ENCODE peak calls at places on chromosomes 1 and 21, in eight cellular contexts. K is lower lobe of right lung, F is endodermal cell, S is upper lobe of left lung, Z is PC-3, T is adrenal gland, V is fibroblast of lung, O is left ventricle myocardium inferior. Q is an unnamed sample. For H3K36me3 and H3K4me1, the result is how much of the 10 kb centered on the place peaks cover.

GRCh38 chr1:38222906-38223305 is 176.3 kb upstream of the POU3F1 start:
- DNase-seq in K (no peak), F (no peak), S (no peak), Z (no peak), T (no peak), V (no peak), O (no peak), Q (no peak)

GRCh38 chr1:214861615-214862014 is 220.9 kb upstream of the KCNK2 start:
- DNase-seq in K (no peak), F (no peak), S (no peak), Z (peak), T (no peak), V (no peak), O (no peak), Q (no peak)

GRCh38 chr1:4671828-4672227 is 17.4 kb downstream of the AJAP1 start:
- DNase-seq in K (no peak), F (no peak), S (peak), Z (no peak), T (no peak), V (no peak), O (no peak), Q (no peak)

GRCh38 chr1:152227310-152227928 is 3.4 kb upstream of the HRNR start:
- DNase-seq in K (no peak), F (no peak), S (no peak), Z (peak), T (no peak), V (peak), O (no peak), Q (no peak)

GRCh38 chr21:25791321-25791720 is 56.5 kb downstream of the GABPA start:
- DNase-seq in K (no peak), F (no peak), S (no peak), Z (peak), T (no peak), V (no peak), O (no peak), Q (no peak)

GRCh38 chr21:39116761-39117425 is 66.4 kb downstream of the PSMG1 start:
- DNase-seq in K (no peak), F (no peak), S (peak), Z (no peak), T (no peak), V (no peak), O (no peak), Q (no peak)

GRCh38 chr1:53401815-53402745 is 57.1 kb upstream of the DMRTB1 start:
- DNase-seq in K (no peak), F (peak), S (no peak), Z (no peak), T (no peak), V (no peak), O (no peak), Q (peak)

GRCh38 chr1:110361856-110362255 is 22.7 kb downstream of the RBM15 start:
- DNase-seq in K (no peak), F (no peak), S (no peak), Z (no peak), T (no peak), V (no peak), O (no peak), Q (no peak)

GRCh38 chr1:20753589-20753988 is 21.1 kb upstream of the SH2D5 start:
- DNase-seq in K (no peak), F (no peak), S (no peak), Z (peak), T (no peak), V (peak), O (no peak), Q (no peak)

GRCh38 chr21:43644609-43645008 is 14.7 kb downstream of the HSF2BP start:
- DNase-seq in K (no peak), F (no peak), S (no peak), Z (peak), T (peak), V (peak), O (no peak), Q (no peak)

GRCh38 chr21:45449658-45450502 is 44.9 kb downstream of the COL18A1 start:
- DNase-seq in K (no peak), F (no peak), S (peak), Z (no peak), T (no peak), V (no peak), O (peak), Q (no peak)

GRCh38 chr21:34344058-34344425 is 19.8 kb upstream of the KCNE2 start:
- DNase-seq in K (no peak), F (no peak), S (no peak), Z (no peak), T (no peak), V (no peak), O (no peak), Q (no peak)

GRCh38 chr1:235996048-235996785 is 68.7 kb downstream of the NID1 start:
- DNase-seq in K (no peak), F (no peak), S (no peak), Z (no peak), T (no peak), V (no peak), O (no peak), Q (no peak)

GRCh38 chr1:59026472-59026948 is 242.7 kb upstream of the JUN start:
- DNase-seq in K (no peak), F (no peak), S (no peak), Z (peak), T (no peak), V (peak), O (no peak), Q (no peak)

GRCh38 chr1:115906627-115907026 is 65.7 kb upstream of the NHLH2 start:
- DNase-seq in K (no peak), F (no peak), S (no peak), Z (peak), T (no peak), V (no peak), O (no peak), Q (no peak)

GRCh38 chr1:1599919-1600860 is at the start of gene FNDC10:
- DNase-seq in K (peak), F (peak), S (peak), Z (no peak), T (peak), V (no peak), O (no peak), Q (no peak)

GRCh38 chr1:41448831-41449230 is 35.7 kb downstream of the EDN2 start:
- DNase-seq in K (no peak), F (no peak), S (no peak), Z (no peak), T (no peak), V (no peak), O (no peak), Q (no peak)

GRCh38 chr1:66642992-66643391 is 109.0 kb downstream of the SGIP1 start:
- DNase-seq in K (no peak), F (no peak), S (no peak), Z (no peak), T (no peak), V (no peak), O (no peak), Q (no peak)

DNA sequence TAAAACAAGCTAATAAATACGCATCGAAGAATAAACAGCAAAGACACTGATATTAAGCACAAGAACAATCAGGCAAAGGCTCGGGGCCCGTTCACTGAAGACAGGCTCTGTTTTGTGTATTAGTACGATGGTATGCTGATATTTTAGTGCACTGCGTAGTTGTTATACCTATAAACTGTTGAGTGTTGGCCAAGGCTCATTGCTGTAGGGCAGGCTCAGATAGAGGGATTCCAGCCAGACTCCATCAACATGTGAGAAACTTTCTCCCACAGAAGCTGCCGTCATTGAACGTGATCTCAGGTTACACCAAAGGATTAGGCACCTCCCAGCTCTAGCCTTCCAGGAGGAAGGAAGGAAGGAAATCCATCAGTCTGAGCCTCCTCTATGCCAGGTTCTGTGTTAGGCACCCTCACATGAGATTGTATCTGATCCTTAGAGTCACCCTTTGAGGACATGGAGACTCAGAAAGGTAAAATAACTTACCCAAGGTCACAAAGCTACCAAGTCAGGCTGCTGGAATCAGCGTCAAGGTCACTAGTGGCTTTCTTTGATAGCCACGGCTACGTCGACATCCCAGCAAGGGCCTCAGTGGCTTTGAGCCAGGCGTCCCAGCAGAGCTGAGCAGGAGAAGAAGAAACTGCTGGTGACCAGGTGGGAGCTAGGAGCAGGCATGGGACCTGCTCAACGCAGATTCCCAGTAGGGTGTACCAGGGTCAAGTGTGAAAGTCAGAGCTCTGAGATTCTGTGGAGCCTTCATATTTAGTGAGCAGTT is 14.8 kb downstream of the BCAR3 start:
- DNase-seq in K (no peak), F (peak), S (no peak), Z (peak), T (peak), V (peak), O (no peak), Q (no peak)
- H3K36me3 ChIP-seq in K (under half), F (half or more), S (under half), Z (half or more), T (under half), V (under half), O (under half), Q (under half)

GRCh38 chr1:182332256-182332655 is 59.3 kb downstream of the GLUL start:
- DNase-seq in K (no peak), F (no peak), S (no peak), Z (no peak), T (no peak), V (no peak), O (no peak), Q (no peak)

GRCh38 chr1:182329471-182329870 is 62.1 kb downstream of the GLUL start:
- DNase-seq in K (no peak), F (no peak), S (no peak), Z (no peak), T (no peak), V (no peak), O (no peak), Q (no peak)

GRCh38 chr1:182331412-182331811 is 60.2 kb downstream of the GLUL start:
- DNase-seq in K (no peak), F (no peak), S (no peak), Z (no peak), T (no peak), V (no peak), O (no peak), Q (no peak)

GRCh38 chr1:182328591-182328990 is 63.0 kb downstream of the GLUL start:
- DNase-seq in K (no peak), F (no peak), S (peak), Z (no peak), T (no peak), V (no peak), O (no peak), Q (no peak)

DNA sequence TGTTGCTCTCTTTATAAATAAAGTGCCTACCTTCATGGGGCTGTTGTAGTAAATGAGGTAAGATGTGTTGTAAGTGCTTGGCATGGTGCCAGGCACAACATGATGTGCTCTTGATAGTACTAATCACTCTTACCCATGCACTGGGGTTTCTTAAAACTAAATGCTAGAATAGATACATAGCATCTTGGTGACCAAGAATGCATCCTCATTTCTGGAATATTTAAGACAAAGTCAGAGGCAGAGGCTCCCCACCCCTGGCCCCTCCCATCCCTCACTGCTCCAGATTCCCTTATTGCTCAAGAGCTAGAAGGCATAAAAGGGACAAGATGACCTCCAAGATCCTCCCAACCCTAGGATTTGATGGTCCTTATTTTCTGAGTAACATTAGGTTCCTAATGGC is 61.3 kb downstream of the GLUL start:
- DNase-seq in K (no peak), F (no peak), S (no peak), Z (no peak), T (peak), V (peak), O (no peak), Q (no peak)
- H3K4me1 ChIP-seq in K (under half), F (under half), S (under half), Z (under half), T (under half), V (under half), O (under half), Q (under half)

GRCh38 chr1:31949862-31950261 is 11.7 kb upstream of the PTP4A2 start:
- DNase-seq in K (no peak), F (no peak), S (no peak), Z (no peak), T (no peak), V (no peak), O (no peak), Q (no peak)

GRCh38 chr1:31939484-31940329 is 1.5 kb upstream of the PTP4A2 start:
- DNase-seq in K (peak), F (peak), S (no peak), Z (peak), T (peak), V (peak), O (no peak), Q (peak)

GRCh38 chr1:31943546-31944184 is 5.5 kb upstream of the PTP4A2 start:
- DNase-seq in K (no peak), F (no peak), S (no peak), Z (no peak), T (no peak), V (no peak), O (no peak), Q (no peak)

GRCh38 chr1:31944205-31945089 is 6.3 kb upstream of the PTP4A2 start:
- DNase-seq in K (peak), F (peak), S (peak), Z (peak), T (peak), V (peak), O (peak), Q (peak)
- H3K4me3 ChIP-seq in K (peak), F (peak), S (peak), Z (no peak), T (no peak), V (peak), O (peak), Q (peak)

DNA sequence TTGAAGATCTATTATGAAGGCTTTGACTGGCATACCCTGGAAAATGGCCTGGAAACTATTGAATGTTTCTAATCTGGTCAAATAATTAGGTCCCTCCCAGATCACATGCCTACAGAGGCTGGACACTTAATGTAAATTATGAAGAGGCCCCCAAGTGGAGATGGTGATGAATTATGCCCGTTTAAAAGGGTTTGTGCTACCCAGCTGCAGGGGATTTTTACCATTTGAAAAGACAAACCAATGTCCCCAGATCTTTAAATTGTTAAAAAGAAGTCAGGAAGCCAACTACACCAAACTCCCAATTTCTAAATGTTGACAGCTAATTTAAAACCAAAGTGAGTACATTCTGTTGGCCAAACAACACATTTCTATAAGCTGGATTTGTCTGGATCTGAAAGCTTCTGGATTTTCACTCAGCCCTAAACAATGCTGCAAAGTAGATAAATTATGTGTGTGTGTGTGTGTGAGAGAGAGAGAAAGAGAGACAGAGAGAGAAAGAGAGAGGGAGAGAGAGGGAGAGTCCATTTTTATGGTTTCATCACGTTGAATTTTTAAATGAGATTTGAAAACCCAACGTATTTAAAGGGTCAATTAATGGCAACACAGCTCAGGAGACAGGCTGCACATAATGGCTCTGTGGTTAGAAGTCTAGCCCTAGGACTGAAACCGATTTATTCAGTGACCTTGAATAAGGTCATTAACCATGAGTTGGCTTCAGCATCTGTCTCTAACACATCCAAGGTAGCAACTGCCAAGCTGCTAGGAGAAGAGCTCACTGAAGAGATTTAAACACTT is 35.5 kb upstream of the FMN2 start:
- DNase-seq in K (no peak), F (no peak), S (no peak), Z (no peak), T (no peak), V (no peak), O (no peak), Q (no peak)
- H3K36me3 ChIP-seq in K (under half), F (under half), S (under half), Z (under half), T (under half), V (under half), O (under half), Q (under half)

GRCh38 chr1:24118410-24119242 is 6.7 kb upstream of the MYOM3 start:
- DNase-seq in K (peak), F (no peak), S (no peak), Z (no peak), T (no peak), V (no peak), O (no peak), Q (peak)
- H3K4me1 ChIP-seq in K (under half), F (under half), S (under half), Z (under half), T (under half), V (under half), O (under half), Q (under half)

GRCh38 chr1:232627171-232627570 is 2.8 kb downstream of the SIPA1L2 start:
- DNase-seq in K (no peak), F (no peak), S (no peak), Z (peak), T (no peak), V (no peak), O (no peak), Q (no peak)
- H3K4me3 ChIP-seq in K (no peak), F (peak), S (no peak), Z (peak), T (no peak), V (no peak), O (peak), Q (peak)

Q was measured in colonic mucosa.